ENCODE peak calls at places on chromosomes 11 and 22, in six cellular contexts. Q is MV-4-11, M is left colon, K is HT1080, S is NCI-H524 treated with DMSO at 0.1 percent for 48 hours, Y is HT-29. W is an unnamed sample.

GRCh38 chr11:85029964-85030363 is 597.2 kb downstream of the DLG2 start:
- DNase-seq in Q (peak), M (no peak), K (peak), S (no peak), Y (no peak), W (no peak)

GRCh38 chr11:65637794-65638317 is at the start of gene SIPA1:
- DNase-seq in Q (peak), M (peak), K (peak), S (no peak), Y (peak), W (peak)

GRCh38 chr11:118084247-118084646 is 2.5 kb downstream of the SMIM35 start:
- DNase-seq in Q (peak), M (no peak), K (no peak), S (no peak), Y (peak), W (no peak)

GRCh38 chr11:109986488-109986887 is 106.7 kb upstream of the ZC3H12C start:
- DNase-seq in Q (no peak), M (no peak), K (no peak), S (no peak), Y (no peak), W (no peak)

GRCh38 chr22:50704510-50705218 is 32.0 kb downstream of the SHANK3 start:
- DNase-seq in Q (no peak), M (no peak), K (no peak), S (no peak), Y (no peak), W (peak)

GRCh38 chr22:46762238-46763050 is at the start of gene TBC1D22A:
- DNase-seq in Q (peak), M (peak), K (peak), S (peak), Y (peak), W (peak)

GRCh38 chr11:70503878-70504240 is 105.5 kb downstream of the CTTN start:
- DNase-seq in Q (no peak), M (peak), K (no peak), S (peak), Y (peak), W (no peak)

GRCh38 chr11:45857834-45858492 is 10.7 kb downstream of the CRY2 start:
- DNase-seq in Q (peak), M (no peak), K (peak), S (no peak), Y (no peak), W (peak)

GRCh38 chr11:134033276-134033675 is 35.6 kb upstream of the JAM3 start:
- DNase-seq in Q (no peak), M (no peak), K (no peak), S (no peak), Y (no peak), W (no peak)

GRCh38 chr11:64089915-64090810 is 54.4 kb downstream of the FLRT1 start:
- DNase-seq in Q (no peak), M (no peak), K (no peak), S (no peak), Y (no peak), W (no peak)

GRCh38 chr11:2419638-2420501 is 19.3 kb downstream of the TSSC4 start:
- DNase-seq in Q (peak), M (peak), K (peak), S (no peak), Y (peak), W (peak)

GRCh38 chr22:37765498-37765897 is 42.2 kb upstream of the GCAT start:
- DNase-seq in Q (no peak), M (no peak), K (no peak), S (no peak), Y (no peak), W (peak)

GRCh38 chr22:30502153-30502552 is 3.3 kb downstream of the SEC14L4 start:
- DNase-seq in Q (no peak), M (no peak), K (no peak), S (no peak), Y (no peak), W (no peak)

GRCh38 chr11:116162541-116163230 is 610.1 kb downstream of the BUD13 start:
- DNase-seq in Q (no peak), M (no peak), K (peak), S (no peak), Y (peak), W (no peak)

GRCh38 chr11:84857746-84858145 is 769.4 kb downstream of the DLG2 start:
- DNase-seq in Q (no peak), M (no peak), K (peak), S (no peak), Y (no peak), W (no peak)

GRCh38 chr11:59918494-59918893 is 19.7 kb upstream of the OOSP1 start:
- DNase-seq in Q (peak), M (no peak), K (peak), S (no peak), Y (no peak), W (no peak)

GRCh38 chr22:28229566-28230483 is 310.8 kb upstream of the PITPNB start:
- DNase-seq in Q (no peak), M (no peak), K (no peak), S (no peak), Y (no peak), W (no peak)

GRCh38 chr11:69209038-69209350 is 53.3 kb downstream of the SMIM38 start:
- DNase-seq in Q (no peak), M (no peak), K (no peak), S (no peak), Y (no peak), W (no peak)

GRCh38 chr11:12842933-12843636 is 166.0 kb upstream of the RASSF10 start:
- DNase-seq in Q (no peak), M (no peak), K (peak), S (no peak), Y (peak), W (no peak)

GRCh38 chr11:3074912-3075589 is 17.8 kb upstream of the CARS1 start:
- DNase-seq in Q (no peak), M (peak), K (no peak), S (no peak), Y (no peak), W (no peak)

GRCh38 chr11:112694244-112694643 is 267.0 kb upstream of the NCAM1 start:
- DNase-seq in Q (no peak), M (no peak), K (peak), S (no peak), Y (no peak), W (no peak)

GRCh38 chr11:66008468-66009101 is 3.2 kb upstream of the CST6 start:
- DNase-seq in Q (peak), M (no peak), K (peak), S (no peak), Y (no peak), W (no peak)

GRCh38 chr11:60852639-60853468 is 2.9 kb downstream of the PTGDR2 start:
- DNase-seq in Q (no peak), M (no peak), K (no peak), S (no peak), Y (peak), W (no peak)

W was measured in left lung.